ENCODE peak calls at places on chromosome 21, in eight cellular contexts. W is GM06990, U is cardiac fibroblast, X is A549, Z is tibial artery, J is heart right ventricle, O is cardiac muscle cell, H is AG09309. D is an unnamed sample.

GRCh38 chr21:25638634-25639166 is 358 bp upstream of the JAM2 start:
- DNase-seq in W (peak; percentile 20), U (peak; percentile 42), X (no peak), Z (no peak), J (no peak), O (no peak), H (no peak), D (peak; percentile 54)

GRCh38 chr21:29152936-29153335 is 22.5 kb downstream of the MAP3K7CL start:
- DNase-seq in W (no peak), U (peak; percentile 62), X (no peak), Z (no peak), J (no peak), O (no peak), H (no peak), D (no peak)

GRCh38 chr21:21309510-21309909 is 311.3 kb downstream of the NCAM2 start:
- DNase-seq in W (no peak), U (no peak), X (no peak), Z (no peak), J (no peak), O (no peak), H (no peak), D (no peak)

GRCh38 chr21:28410264-28410663 is 582.4 kb downstream of the LTN1 start:
- DNase-seq in W (no peak), U (peak; percentile 71), X (no peak), Z (no peak), J (no peak), O (no peak), H (no peak), D (peak; percentile 58)

GRCh38 chr21:29613877-29614276 is 315.2 kb downstream of the BACH1 start:
- DNase-seq in W (no peak), U (no peak), X (no peak), Z (no peak), J (no peak), O (no peak), H (no peak), D (no peak)

GRCh38 chr21:25489673-25490072 is 117.6 kb downstream of the MRPL39 start:
- DNase-seq in W (no peak), U (no peak), X (no peak), Z (no peak), J (no peak), O (no peak), H (no peak), D (no peak)

GRCh38 chr21:17671733-17672132 is 59.0 kb upstream of the BTG3 start:
- DNase-seq in W (no peak), U (no peak), X (no peak), Z (no peak), J (no peak), O (no peak), H (no peak), D (no peak)

GRCh38 chr21:36429672-36430546 is 44.7 kb downstream of the CHAF1B start:
- DNase-seq in W (peak; percentile 71), U (peak; percentile 96), X (peak; percentile 95), Z (peak; percentile 89), J (peak; percentile 64), O (peak; percentile 72), H (peak; percentile 92), D (peak; percentile 99)

GRCh38 chr21:30194701-30195299 is 21.1 kb downstream of the CLDN8 start:
- DNase-seq in W (no peak), U (peak; percentile 58), X (no peak), Z (no peak), J (no peak), O (peak; percentile 64), H (no peak), D (peak; percentile 10)

GRCh38 chr21:36756527-36756926 is 57.6 kb downstream of the SIM2 start:
- DNase-seq in W (no peak), U (no peak), X (no peak), Z (no peak), J (no peak), O (no peak), H (no peak), D (no peak)

GRCh38 chr21:28311776-28312175 is 680.9 kb downstream of the LTN1 start:
- DNase-seq in W (no peak), U (no peak), X (no peak), Z (no peak), J (no peak), O (no peak), H (no peak), D (no peak)

GRCh38 chr21:26842976-26843911 is 2.0 kb downstream of the ADAMTS1 start:
- DNase-seq in W (no peak), U (peak; percentile 98), X (no peak), Z (peak; percentile 94), J (peak; percentile 90), O (peak; percentile 83), H (peak; percentile 86), D (peak; percentile 97)

DNA sequence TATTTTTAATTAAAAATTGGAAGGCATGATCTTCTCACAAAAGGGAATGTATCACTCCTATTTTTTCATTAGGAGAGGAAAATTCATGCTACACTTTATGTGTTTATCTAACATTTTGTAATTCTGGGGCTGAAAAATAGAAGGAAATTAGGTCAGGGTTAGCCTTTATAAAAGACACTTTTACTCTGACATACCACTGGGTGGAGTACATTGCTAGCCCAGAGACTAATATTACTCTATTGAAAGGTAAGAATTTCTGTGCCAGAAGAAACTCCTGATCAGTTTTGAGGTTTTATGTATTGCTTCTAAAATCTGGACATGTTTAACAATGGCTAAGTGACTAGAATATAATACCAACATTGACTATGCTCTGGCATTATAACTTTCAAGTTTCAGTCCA is 724.6 kb downstream of the USP25 start:
- DNase-seq in W (no peak), U (peak; percentile 53), X (no peak), Z (no peak), J (no peak), O (no peak), H (no peak), D (peak; percentile 48)
- TF ChIP-seq CTCF in W (no peak), U (peak; percentile 46), X (peak; percentile 31), Z (peak; percentile 14), J (peak; percentile 63), O (peak; percentile 51), H (peak; percentile 43), D (peak; percentile 53)

DNA sequence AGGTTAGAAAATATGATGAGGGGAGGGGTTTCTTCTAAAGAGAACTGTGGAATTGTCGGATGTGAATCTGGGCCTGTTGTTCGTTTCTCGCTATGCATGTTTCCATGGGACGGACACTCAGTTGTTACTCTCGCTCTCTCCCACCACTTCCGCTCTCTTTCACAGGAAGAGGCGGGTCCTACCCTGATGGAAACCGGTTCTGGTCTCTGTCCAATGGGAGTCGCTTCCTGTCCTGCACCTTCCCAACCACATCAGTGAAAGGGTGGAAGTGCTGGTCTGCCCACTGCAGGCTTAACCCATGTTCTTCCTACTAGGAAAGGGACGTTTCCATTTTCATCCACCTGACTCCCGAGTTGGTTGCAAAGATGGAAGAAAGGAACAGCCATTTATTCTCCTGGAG is 119.4 kb downstream of the KCNJ15 start:
- DNase-seq in W (no peak), U (no peak), X (no peak), Z (no peak), J (no peak), O (no peak), H (no peak), D (no peak)
- H3K4me3 ChIP-seq in W (no peak overlapping the region), U (no peak overlapping the region), X (no peak overlapping the region), Z (no peak overlapping the region), J (peak overlapping the region; percentile 28), O (no peak overlapping the region), H (no peak overlapping the region), D (no peak overlapping the region)

DNA sequence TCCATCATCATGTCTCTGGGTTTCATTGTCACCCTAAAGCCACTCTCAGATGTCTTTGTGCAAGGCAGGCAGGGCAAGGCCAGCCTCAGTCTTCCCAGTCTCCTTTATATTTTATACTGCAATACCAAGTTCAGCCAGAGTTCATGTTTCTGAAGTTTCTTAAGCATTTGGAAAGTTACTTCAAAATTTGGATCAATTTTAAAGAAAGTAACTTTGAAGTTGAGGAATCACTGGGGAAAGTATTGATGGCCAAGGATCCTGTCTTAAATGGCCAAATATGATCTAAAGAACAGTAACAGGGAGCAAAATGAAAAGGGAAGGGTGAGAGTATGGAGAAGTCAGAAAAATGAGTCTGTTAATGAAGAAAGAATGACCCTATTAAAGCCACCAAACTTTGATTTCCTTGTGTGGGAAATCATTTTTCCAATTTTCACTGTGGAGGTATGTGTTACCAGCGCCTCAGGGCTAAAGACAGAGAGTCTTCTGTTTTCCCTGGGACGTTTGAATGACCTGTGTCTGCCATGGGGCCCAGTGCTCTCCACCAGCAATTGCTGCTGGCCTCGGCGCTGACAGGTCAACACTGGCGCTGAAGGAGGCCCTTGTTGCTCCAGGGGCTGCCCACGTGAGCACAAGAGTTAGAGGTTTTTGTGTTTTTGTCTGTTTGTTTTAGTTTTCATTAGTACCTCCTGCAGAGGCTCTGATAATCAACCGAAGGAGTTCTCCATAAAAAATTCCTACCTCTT is 93.9 kb downstream of the ATP5PO start:
- DNase-seq in W (no peak), U (no peak), X (no peak), Z (no peak), J (no peak), O (no peak), H (no peak), D (no peak)
- TF ChIP-seq CTCF in W (no peak), U (no peak), X (no peak), Z (no peak), J (no peak), O (no peak), H (no peak), D (no peak)

GRCh38 chr21:16571594-16571993 is 841.8 kb downstream of the USP25 start:
- DNase-seq in W (no peak), U (no peak), X (no peak), Z (no peak), J (no peak), O (no peak), H (no peak), D (no peak)

GRCh38 chr21:16569679-16570078 is 839.9 kb downstream of the USP25 start:
- DNase-seq in W (no peak), U (no peak), X (no peak), Z (no peak), J (no peak), O (no peak), H (no peak), D (peak; percentile 25)

GRCh38 chr21:16568661-16569060 is 838.9 kb downstream of the USP25 start:
- DNase-seq in W (no peak), U (no peak), X (no peak), Z (no peak), J (no peak), O (no peak), H (no peak), D (no peak)

GRCh38 chr21:16570856-16571255 is 841.1 kb downstream of the USP25 start:
- DNase-seq in W (no peak), U (no peak), X (no peak), Z (no peak), J (no peak), O (no peak), H (no peak), D (peak; percentile 54)

DNA sequence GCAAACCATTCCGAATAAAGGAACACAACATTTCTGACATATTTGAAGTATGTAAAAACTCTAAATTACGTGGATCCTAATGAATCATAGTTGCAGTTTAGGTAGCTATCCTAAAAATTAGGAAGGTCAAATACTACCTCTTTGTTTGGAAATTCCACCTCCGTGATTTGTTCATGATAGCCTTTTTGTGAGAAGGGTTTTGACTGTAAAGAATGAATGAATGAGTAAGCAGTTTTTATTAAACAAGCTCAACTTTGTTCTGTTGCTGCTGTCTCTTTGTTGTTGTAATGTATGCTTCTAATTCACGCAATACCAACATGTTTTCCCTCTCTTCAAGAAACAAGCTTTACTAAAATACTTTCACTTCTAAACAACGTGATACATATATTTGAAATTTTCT is 840.4 kb downstream of the USP25 start:
- DNase-seq in W (no peak), U (no peak), X (no peak), Z (no peak), J (no peak), O (no peak), H (no peak), D (peak; percentile 40)
- H3K4me3 ChIP-seq in W (no peak overlapping the region), U (no peak overlapping the region), X (no peak overlapping the region), Z (no peak overlapping the region), J (no peak overlapping the region), O (no peak overlapping the region), H (no peak overlapping the region), D (no peak overlapping the region)

GRCh38 chr21:45615145-45615711 is 28.3 kb upstream of the PCBP3 start:
- DNase-seq in W (peak; percentile 71), U (peak; percentile 27), X (no peak), Z (no peak), J (no peak), O (no peak), H (no peak), D (peak; percentile 33)
- TF ChIP-seq CTCF in W (peak; percentile 6), U (no peak), X (no peak), Z (no peak), J (no peak), O (no peak), H (no peak), D (no peak)